ENCODE peak calls at places on chromosomes 13 and 19, in nine cellular contexts. P is psoas muscle; E is stimulated activated CD4-positive, alpha-beta T cell treated with anti-CD3 and anti-CD28 coated beads, Interleukin-4, amount 100 ng/mL, for 24 hours; K is CD8-positive, alpha-beta T cell; M is aorta; G is right cardiac atrium; A is tibial artery; Z is ACHN; W is Calu3. Y is an unnamed sample.

GRCh38 chr19:40411125-40411842 is 1.9 kb downstream of the PRX start:
- DNase-seq in P (peak), Z (no peak), E (no peak), A (no peak), W (no peak), K (no peak), G (peak), M (no peak), Y (peak)

GRCh38 chr13:40206241-40207109 is 460.0 kb downstream of the FOXO1 start:
- DNase-seq in G (no peak), E (peak), K (peak), P (no peak), M (no peak), Z (peak), A (no peak), W (peak), Y (no peak)

GRCh38 chr13:47188802-47189201 is 291.9 kb upstream of the HTR2A start:
- DNase-seq in M (no peak), P (no peak), E (no peak), G (no peak), K (no peak), Z (no peak), A (no peak), W (no peak), Y (no peak)

GRCh38 chr13:110455444-110455843 is 106.1 kb downstream of the RAB20 start:
- DNase-seq in K (no peak), E (no peak), P (no peak), G (no peak), W (no peak), M (no peak), Z (no peak), A (no peak), Y (no peak)

GRCh38 chr19:47255947-47256687 is at the start of gene CCDC9:
- DNase-seq in K (peak), G (peak), Z (peak), E (peak), A (peak), P (peak), M (peak), W (peak), Y (peak)

GRCh38 chr13:51977606-51978005 is 33.6 kb downstream of the ATP7B start:
- DNase-seq in A (no peak), Z (no peak), M (no peak), E (no peak), K (no peak), G (no peak), W (no peak), P (no peak), Y (no peak)

GRCh38 chr19:19064098-19064722 is 416 bp downstream of the SLC25A42 start:
- DNase-seq in P (no peak), W (no peak), A (peak), M (no peak), E (peak), G (no peak), Z (no peak), K (no peak), Y (no peak)

GRCh38 chr13:35889560-35889959 is 241.6 kb downstream of the DCLK1 start:
- DNase-seq in W (no peak), Z (no peak), K (no peak), G (no peak), E (no peak), P (no peak), A (no peak), M (no peak), Y (no peak)

GRCh38 chr13:43830481-43830873 is 43.7 kb upstream of the ENOX1 start:
- DNase-seq in Z (no peak), E (no peak), G (no peak), M (no peak), P (no peak), A (no peak), W (no peak), K (no peak), Y (no peak)

GRCh38 chr13:83221256-83221655 is 661.0 kb downstream of the SLITRK1 start:
- DNase-seq in P (no peak), G (no peak), A (no peak), M (no peak), E (no peak), Z (no peak), K (no peak), W (no peak), Y (no peak)

GRCh38 chr19:3012522-3013260 is 16.4 kb downstream of the TLE2 start:
- DNase-seq in G (no peak), Z (no peak), K (no peak), A (no peak), W (no peak), E (no peak), P (no peak), M (no peak), Y (no peak)

GRCh38 chr19:6519289-6519688 is 11.5 kb upstream of the TNFSF9 start:
- DNase-seq in E (no peak), W (no peak), Z (peak), A (no peak), G (no peak), P (no peak), K (no peak), M (no peak), Y (no peak)

GRCh38 chr13:81757348-81757950 is 1416.5 kb upstream of the SPRY2 start:
- DNase-seq in W (no peak), K (no peak), Z (no peak), E (no peak), M (no peak), A (no peak), P (no peak), G (no peak), Y (no peak)

GRCh38 chr19:41587838-41588210 is 11.9 kb downstream of the CEACAM21 start:
- DNase-seq in P (no peak), A (no peak), M (no peak), K (no peak), G (no peak), E (no peak), Z (no peak), W (no peak), Y (no peak)

GRCh38 chr13:108812165-108812564 is 182.8 kb downstream of the MYO16 start:
- DNase-seq in P (no peak), M (no peak), A (no peak), G (no peak), E (no peak), K (no peak), Z (no peak), W (no peak), Y (no peak)

GRCh38 chr19:34502582-34503545 is 21.3 kb downstream of the WTIP start:
- DNase-seq in G (peak), E (no peak), P (no peak), A (peak), Z (no peak), W (no peak), K (no peak), M (no peak), Y (no peak)

GRCh38 chr19:39496063-39496462 is 2.7 kb upstream of the DLL3 start:
- DNase-seq in P (no peak), Z (no peak), M (no peak), A (no peak), K (no peak), E (no peak), W (no peak), G (no peak), Y (no peak)

GRCh38 chr19:34837262-34837661 is 64.2 kb upstream of the ZNF599 start:
- DNase-seq in Z (no peak), K (no peak), P (peak), G (peak), A (no peak), M (no peak), W (no peak), E (no peak), Y (peak)

GRCh38 chr19:9842834-9843625 is 7.9 kb downstream of the PIN1 start:
- DNase-seq in A (no peak), G (peak), W (no peak), P (no peak), Z (no peak), K (no peak), M (no peak), E (no peak), Y (peak)

GRCh38 chr19:38006361-38007045 is 99.5 kb downstream of the SIPA1L3 start:
- DNase-seq in A (no peak), E (no peak), M (no peak), K (no peak), G (no peak), W (no peak), P (no peak), Z (no peak), Y (no peak)

GRCh38 chr13:28299941-28300340 is 161.6 kb downstream of the PAN3 start:
- DNase-seq in G (no peak), P (no peak), Z (no peak), M (no peak), E (no peak), K (no peak), A (no peak), W (no peak), Y (no peak)

GRCh38 chr13:95231393-95231792 is 69.9 kb downstream of the ABCC4 start:
- DNase-seq in K (no peak), Z (no peak), G (no peak), A (no peak), M (no peak), W (no peak), E (no peak), P (no peak), Y (no peak)

GRCh38 chr13:33642374-33643065 is 175.4 kb upstream of the RFC3 start:
- DNase-seq in E (no peak), G (peak), W (no peak), Z (no peak), K (no peak), M (no peak), P (peak), A (peak), Y (peak)

GRCh38 chr19:6402834-6403608 is 10.1 kb upstream of the GTF2F1 start:
- DNase-seq in A (no peak), G (peak), K (no peak), P (no peak), M (no peak), Z (no peak), E (no peak), W (no peak), Y (no peak)

GRCh38 chr13:80658705-80659104 is 317.8 kb upstream of the SPRY2 start:
- DNase-seq in P (no peak), K (no peak), Z (no peak), A (no peak), M (no peak), W (no peak), E (no peak), G (peak), Y (no peak)

GRCh38 chr13:30340367-30341184 is 33.2 kb upstream of the KATNAL1 start:
- DNase-seq in A (peak), Z (peak), W (no peak), P (peak), G (peak), E (no peak), M (peak), K (no peak), Y (peak)

GRCh38 chr13:43023244-43023931 is at the start of gene DNAJC15:
- DNase-seq in Z (no peak), G (peak), K (peak), M (peak), W (peak), E (peak), P (peak), A (peak), Y (peak)

GRCh38 chr13:33577037-33577436 is 240.9 kb upstream of the RFC3 start:
- DNase-seq in A (no peak), P (no peak), K (no peak), E (no peak), Z (no peak), G (no peak), W (no peak), M (no peak), Y (no peak)

GRCh38 chr13:42333613-42334328 is 61.8 kb downstream of the AKAP11 start:
- DNase-seq in A (no peak), E (no peak), P (no peak), W (peak), K (no peak), G (peak), M (no peak), Z (peak), Y (no peak)

GRCh38 chr19:28633223-28634030 is 579.5 kb downstream of the UQCRFS1 start:
- DNase-seq in K (peak), E (peak), M (no peak), Z (peak), G (no peak), A (no peak), W (peak), P (peak), Y (peak)

GRCh38 chr19:4636151-4636717 is 3.1 kb upstream of the TNFAIP8L1 start:
- DNase-seq in E (peak), G (peak), M (peak), Z (peak), A (no peak), W (peak), P (peak), K (peak), Y (peak)

GRCh38 chr13:57569981-57570380 is 61.6 kb upstream of the PCDH17 start:
- DNase-seq in W (no peak), Z (no peak), K (no peak), E (no peak), A (no peak), M (no peak), G (no peak), P (no peak), Y (no peak)

GRCh38 chr13:48185018-48185417 is 48.0 kb upstream of the ITM2B start:
- DNase-seq in K (no peak), E (no peak), W (no peak), A (no peak), G (no peak), P (no peak), Z (no peak), M (no peak), Y (no peak)

GRCh38 chr13:73938375-73939070 is 195.7 kb downstream of the KLF12 start:
- DNase-seq in Z (peak), W (no peak), M (no peak), P (no peak), A (no peak), K (no peak), E (no peak), G (no peak), Y (no peak)

GRCh38 chr13:52827839-52828238 is 20.6 kb downstream of the PCDH8 start:
- DNase-seq in E (no peak), P (no peak), G (no peak), A (no peak), Z (no peak), W (no peak), M (no peak), K (no peak), Y (no peak)

GRCh38 chr19:42122691-42123607 is 9.3 kb downstream of the POU2F2 start:
- DNase-seq in E (peak), Z (no peak), W (no peak), P (no peak), G (no peak), A (no peak), K (no peak), M (no peak), Y (no peak)

GRCh38 chr19:19539738-19540703 is 2.0 kb downstream of the CILP2 start:
- DNase-seq in A (no peak), W (no peak), Z (peak), M (peak), P (peak), G (peak), E (peak), K (peak), Y (peak)

GRCh38 chr19:35295453-35295791 is 3.5 kb downstream of the MAG start:
- DNase-seq in P (no peak), Z (no peak), M (no peak), E (no peak), K (no peak), W (no peak), G (no peak), A (no peak), Y (no peak)